ENCODE peak calls at places on chromosomes 6 and 20, in nine cellular contexts. O is ureter; W is stimulated activated CD4-positive, alpha-beta T cell treated with anti-CD3 and anti-CD28 coated beads, Interleukin-2, amount 100 ng/mL, for 24 hours; Z is HTR-8/SVneo; V is foreskin melanocyte; M is activated CD4-positive, alpha-beta T cell treated with anti-CD3 and anti-CD28 coated beads for 24 hours; C is CD8-positive, alpha-beta memory T cell; E is amygdala; F is astrocyte of the hippocampus. K is an unnamed sample.

GRCh38 chr20:33526769-33527168 is 36.9 kb downstream of the CBFA2T2 start:
- DNase-seq in O (no peak), W (no peak), Z (no peak), V (no peak), M (no peak), C (no peak), E (no peak), F (no peak), K (no peak)

GRCh38 chr6:139081485-139081884 is 52.9 kb downstream of the ABRACL start:
- DNase-seq in O (no peak), W (no peak), Z (no peak), V (no peak), M (no peak), C (no peak), E (no peak), F (no peak), K (no peak)

GRCh38 chr6:35729722-35730121 is 7.1 kb upstream of the ARMC12 start:
- DNase-seq in O (no peak), W (no peak), Z (no peak), V (no peak), M (no peak), C (no peak), E (no peak), F (no peak), K (no peak)

GRCh38 chr6:29589423-29590048 is 4.6 kb downstream of the OR2H2 start:
- DNase-seq in O (no peak), W (peak; percentile 51), Z (peak; percentile 41), V (peak; percentile 35), M (peak; percentile 36), C (peak; percentile 64), E (no peak), F (peak; percentile 63), K (peak; percentile 57)

GRCh38 chr20:44909872-44910689 is at the start of gene PABPC1L:
- DNase-seq in O (peak; percentile 54), W (peak; percentile 84), Z (peak; percentile 98), V (peak; percentile 48), M (peak; percentile 61), C (peak; percentile 77), E (peak; percentile 19), F (peak; percentile 87), K (peak; percentile 48)

GRCh38 chr6:56531839-56532595 is 110.7 kb downstream of the DST start:
- DNase-seq in O (no peak), W (no peak), Z (no peak), V (no peak), M (no peak), C (no peak), E (no peak), F (no peak), K (no peak)

GRCh38 chr6:165184192-165184979 is 125.0 kb downstream of the C6orf118 start:
- DNase-seq in O (no peak), W (no peak), Z (no peak), V (peak; percentile 60), M (no peak), C (no peak), E (peak; percentile 38), F (no peak), K (peak; percentile 73)

GRCh38 chr20:44802702-44803101 is 7.6 kb downstream of the RIMS4 start:
- DNase-seq in O (no peak), W (no peak), Z (no peak), V (no peak), M (no peak), C (no peak), E (no peak), F (no peak), K (no peak)

GRCh38 chr6:21538186-21538798 is 55.3 kb upstream of the SOX4 start:
- DNase-seq in O (no peak), W (no peak), Z (no peak), V (peak; percentile 71), M (no peak), C (no peak), E (no peak), F (peak; percentile 71), K (peak; percentile 95)

GRCh38 chr20:47370850-47371782 is 14.6 kb upstream of the ZMYND8 start:
- DNase-seq in O (no peak), W (no peak), Z (no peak), V (no peak), M (no peak), C (no peak), E (no peak), F (peak; percentile 63), K (no peak)

GRCh38 chr6:102799051-102799450 is 1405.5 kb downstream of the GRIK2 start:
- DNase-seq in O (no peak), W (no peak), Z (no peak), V (no peak), M (no peak), C (no peak), E (no peak), F (no peak), K (no peak)

GRCh38 chr20:49801882-49802281 is 10.7 kb upstream of the SLC9A8 start:
- DNase-seq in O (no peak), W (no peak), Z (no peak), V (no peak), M (no peak), C (no peak), E (no peak), F (no peak), K (no peak)

GRCh38 chr6:144497650-144498049 is 212.5 kb downstream of the UTRN start:
- DNase-seq in O (no peak), W (no peak), Z (no peak), V (no peak), M (no peak), C (no peak), E (no peak), F (no peak), K (no peak)

GRCh38 chr6:155177369-155177961 is 86.3 kb upstream of the CLDN20 start:
- DNase-seq in O (no peak), W (peak; percentile 41), Z (no peak), V (peak; percentile 65), M (peak; percentile 65), C (no peak), E (no peak), F (peak; percentile 79), K (peak; percentile 52)

GRCh38 chr6:44342052-44342451 is 398 bp upstream of the SPATS1 start:
- DNase-seq in O (no peak), W (no peak), Z (no peak), V (no peak), M (no peak), C (no peak), E (no peak), F (no peak), K (no peak)

GRCh38 chr6:169868458-169868857 is 117.0 kb downstream of the ERMARD start:
- DNase-seq in O (peak; percentile 58), W (peak; percentile 48), Z (no peak), V (peak; percentile 16), M (peak; percentile 22), C (peak; percentile 79), E (no peak), F (no peak), K (no peak)

GRCh38 chr6:73585566-73586415 is 65.0 kb upstream of the EEF1A1 start:
- DNase-seq in O (peak; percentile 67), W (no peak), Z (no peak), V (peak; percentile 75), M (peak; percentile 20), C (peak; percentile 55), E (peak; percentile 14), F (peak; percentile 79), K (peak; percentile 63)

GRCh38 chr6:111844921-111845320 is 28.3 kb downstream of the FYN start:
- DNase-seq in O (no peak), W (no peak), Z (peak; percentile 28), V (no peak), M (no peak), C (no peak), E (no peak), F (peak; percentile 72), K (no peak)

GRCh38 chr20:48791666-48792071 is 36.1 kb downstream of the PREX1 start:
- DNase-seq in O (no peak), W (no peak), Z (no peak), V (no peak), M (no peak), C (no peak), E (no peak), F (peak; percentile 89), K (no peak)